ENCODE peak calls at places on chromosome 6, in ten cellular contexts. Z is ovary; Q is right lobe of liver; R is Panc1; M is body of pancreas; L is transverse colon; U is CD4-positive, alpha-beta T cell; B is uterus; C is hepatocyte; E is psoas muscle. H is an unnamed sample.

GRCh38 chr6:149890629-149891045 is 7.3 kb downstream of the RAET1E start:
- DNase-seq in Z (no peak), E (no peak), M (no peak), L (no peak), Q (no peak), U (no peak), C (no peak), B (no peak), R (no peak), H (no peak)

GRCh38 chr6:153312633-153313032 is 181.6 kb upstream of the RGS17 start:
- DNase-seq in L (peak), B (no peak), R (peak), U (no peak), Q (no peak), C (peak), M (peak), Z (no peak), E (no peak), H (peak)

GRCh38 chr6:69867075-69867911 is 937 bp downstream of the COL19A1 start:
- DNase-seq in M (peak), B (no peak), U (peak), C (peak), E (peak), L (peak), R (no peak), Q (peak), Z (peak), H (peak)

GRCh38 chr6:144999127-144999526 is 714.0 kb downstream of the UTRN start:
- DNase-seq in E (no peak), B (no peak), C (no peak), L (no peak), U (no peak), M (no peak), Q (no peak), Z (no peak), R (no peak), H (no peak)

GRCh38 chr6:54234539-54234938 is 73.7 kb upstream of the TINAG start:
- DNase-seq in E (no peak), Z (no peak), M (no peak), B (no peak), U (no peak), C (peak), L (no peak), R (no peak), Q (no peak), H (no peak)

GRCh38 chr6:79377047-79377446 is 142.6 kb upstream of the HMGN3 start:
- DNase-seq in L (no peak), E (no peak), R (no peak), B (no peak), C (no peak), Z (no peak), M (no peak), U (no peak), Q (no peak), H (no peak)

GRCh38 chr6:163741342-163741741 is 326.8 kb downstream of the QKI start:
- DNase-seq in C (no peak), Z (no peak), U (no peak), M (no peak), Q (no peak), E (no peak), L (no peak), R (no peak), B (no peak), H (no peak)

GRCh38 chr6:155418017-155418749 is 37.5 kb downstream of the NOX3 start:
- DNase-seq in U (peak), L (peak), Q (no peak), B (peak), M (no peak), Z (peak), E (no peak), C (no peak), R (no peak), H (peak)

GRCh38 chr6:104829183-104829958 is 30.3 kb downstream of the HACE1 start:
- DNase-seq in B (no peak), M (no peak), R (no peak), L (no peak), Z (no peak), E (no peak), U (no peak), C (no peak), Q (no peak), H (no peak)

GRCh38 chr6:41694815-41695536 is 40.4 kb downstream of the TFEB start:
- DNase-seq in C (no peak), Q (no peak), M (no peak), E (no peak), L (no peak), B (no peak), R (no peak), Z (no peak), U (no peak), H (no peak)

GRCh38 chr6:41693281-41693838 is 42.0 kb downstream of the TFEB start:
- DNase-seq in E (no peak), L (no peak), Q (no peak), Z (no peak), R (no peak), U (no peak), B (no peak), C (no peak), M (no peak), H (no peak)

GRCh38 chr6:41692735-41693134 is 42.7 kb downstream of the TFEB start:
- DNase-seq in L (no peak), Z (no peak), C (no peak), Q (no peak), B (no peak), E (no peak), M (no peak), R (no peak), U (no peak), H (no peak)

GRCh38 chr6:41692080-41692675 is 43.2 kb downstream of the TFEB start:
- DNase-seq in R (no peak), M (no peak), U (no peak), B (no peak), Q (no peak), C (no peak), L (no peak), Z (no peak), E (no peak), H (no peak)

DNA sequence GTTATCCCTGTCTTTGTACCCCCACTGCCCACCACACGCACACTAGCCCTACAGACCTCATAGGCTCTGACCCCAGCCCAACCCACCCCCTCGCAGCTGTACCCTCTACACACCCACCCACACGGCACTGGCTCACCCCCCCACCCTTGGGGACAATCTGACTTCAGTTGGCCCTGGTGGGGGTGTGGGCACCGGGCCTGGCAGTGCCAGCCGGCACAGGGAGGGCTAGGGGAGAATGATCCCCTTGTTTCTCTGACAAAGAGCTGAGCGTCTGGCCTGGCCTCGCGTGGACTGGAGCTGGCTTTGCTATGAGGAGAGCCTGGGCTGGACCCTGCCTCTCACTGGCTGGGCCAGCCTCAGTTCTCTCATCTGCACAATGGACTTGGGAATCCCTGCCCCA is 41.5 kb downstream of the TFEB start:
- DNase-seq in C (no peak), U (no peak), Z (no peak), M (no peak), L (no peak), B (no peak), E (no peak), Q (no peak), R (no peak), H (no peak)
- H3K27ac ChIP-seq in C (no peak), U (no peak), Z (no peak), M (no peak), L (no peak), B (no peak), E (no peak), Q (no peak), R (no peak), H (no peak)

DNA sequence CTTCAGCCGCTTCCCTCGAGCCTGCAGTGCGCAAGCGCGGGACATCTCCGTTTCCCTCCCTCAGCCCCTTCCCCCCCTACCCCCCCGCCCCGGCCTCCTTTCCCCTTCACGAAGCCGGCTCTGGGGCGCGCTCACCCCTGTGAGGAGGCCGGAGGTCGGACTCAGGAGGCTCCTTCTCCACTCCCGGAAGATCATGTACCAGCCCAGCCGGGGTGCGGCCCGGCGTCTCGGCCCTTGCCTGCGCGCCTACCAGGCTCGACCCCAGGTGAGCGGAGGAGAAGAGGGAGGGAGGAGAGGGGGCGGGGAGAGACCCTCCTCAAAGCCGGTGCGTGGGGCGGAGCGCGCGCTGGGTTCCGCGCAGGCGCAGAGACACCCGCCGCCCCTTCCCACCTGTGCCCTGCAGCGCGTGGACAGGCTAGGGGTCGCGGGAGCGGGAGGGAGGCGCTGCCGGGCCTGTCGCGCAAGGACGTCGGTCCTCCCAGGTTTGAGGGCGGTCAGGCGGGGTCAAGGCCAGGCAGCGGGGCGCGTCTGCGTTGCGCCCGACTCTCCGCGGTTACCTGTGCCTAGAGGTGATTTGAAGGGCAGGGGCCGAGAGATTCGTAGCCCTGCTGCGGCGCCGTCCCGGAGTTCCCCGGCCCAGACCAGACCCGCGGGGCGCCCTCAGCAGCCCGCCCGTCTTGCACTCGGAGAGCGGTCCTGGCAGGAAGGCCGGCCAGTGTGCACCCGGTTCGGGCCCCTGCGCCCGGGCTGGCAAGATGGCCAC is at the start of gene C6orf136:
- DNase-seq in L (peak), Q (peak), E (peak), U (peak), R (no peak), M (peak), B (peak), C (peak), Z (peak), H (peak)
- TF ChIP-seq CTCF in L (no peak), Q (no peak), E (no peak), U (no peak), R (no peak), M (no peak), B (no peak), C (no peak), Z (no peak), H (no peak)

GRCh38 chr6:16718301-16718700 is 43.0 kb downstream of the ATXN1 start:
- DNase-seq in Q (no peak), L (no peak), Z (no peak), U (no peak), M (no peak), R (no peak), C (no peak), E (no peak), B (no peak), H (no peak)
- H3K27ac ChIP-seq in Q (no peak), L (peak), Z (no peak), U (no peak), M (no peak), R (peak), C (no peak), E (peak), B (no peak), H (no peak)

GRCh38 chr6:16286151-16286522 is 47.8 kb downstream of the GMPR start:
- DNase-seq in Q (no peak), L (no peak), E (no peak), R (peak), C (peak), M (no peak), Z (no peak), B (peak), U (no peak), H (no peak)
- TF ChIP-seq CTCF in Q (peak), L (peak), E (peak), R (peak), C (peak), M (peak), Z (peak), B (peak), U (no peak), H (no peak)

DNA sequence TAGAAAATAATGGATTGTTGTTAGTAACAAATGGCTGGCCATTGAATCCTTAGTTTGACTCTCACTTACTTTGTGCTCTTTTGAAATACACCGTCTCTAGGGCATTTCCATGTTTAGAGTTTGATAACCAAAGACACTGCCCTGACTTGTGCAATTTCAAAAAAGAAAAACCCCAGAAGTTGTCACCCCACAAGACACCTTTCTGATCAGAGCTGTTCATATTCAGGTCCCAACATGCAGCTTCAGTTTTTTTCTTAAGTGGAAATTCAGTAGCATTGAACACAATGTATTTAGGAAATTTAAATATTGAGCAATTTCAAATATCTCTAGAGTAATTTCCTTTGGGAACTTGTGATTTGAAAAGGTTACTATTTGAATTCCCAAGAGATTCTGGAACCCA is 19.4 kb downstream of the CRYBG1 start:
- DNase-seq in U (no peak), E (no peak), Z (no peak), C (no peak), Q (no peak), M (no peak), B (no peak), R (no peak), L (no peak), H (no peak)
- H3K27ac ChIP-seq in U (no peak), E (no peak), Z (no peak), C (no peak), Q (no peak), M (no peak), B (no peak), R (no peak), L (no peak), H (no peak)

DNA sequence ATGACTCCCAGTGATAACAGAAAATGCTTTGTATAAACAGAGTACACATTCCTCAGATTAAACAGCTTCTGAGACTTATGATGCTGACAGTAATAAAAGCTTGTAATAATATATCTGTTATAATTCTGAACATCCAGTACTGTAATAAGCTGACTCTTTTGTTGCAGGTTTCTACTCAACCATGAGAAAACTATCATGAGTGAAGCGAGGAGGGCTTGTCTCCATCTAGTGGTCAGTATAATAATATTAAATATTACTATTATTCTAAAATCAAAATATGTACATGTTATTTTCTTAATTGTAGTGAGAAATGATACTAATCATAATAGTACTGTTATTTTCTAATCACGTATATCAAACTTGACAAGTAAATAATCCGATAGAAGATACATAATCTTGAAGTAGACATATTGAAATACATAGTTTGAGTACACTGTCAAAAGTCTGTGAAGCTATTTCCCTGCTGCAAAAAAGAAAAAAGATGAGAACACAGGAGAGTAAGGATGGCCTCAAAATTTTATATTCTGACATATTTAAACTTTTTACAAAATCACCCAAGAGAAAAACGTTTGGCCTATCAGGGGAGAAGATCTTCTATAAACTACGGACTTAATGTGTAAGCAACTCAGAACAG is 183.1 kb downstream of the MOXD1 start:
- DNase-seq in E (no peak), Z (no peak), R (no peak), U (no peak), B (no peak), C (peak), L (no peak), Q (no peak), M (no peak), H (no peak)
- TF ChIP-seq CTCF in E (peak), Z (peak), R (peak), U (peak), B (peak), C (peak), L (peak), Q (peak), M (peak), H (no peak)